ENCODE peak calls at places on chromosomes 1 and 21, in eight cellular contexts. B is choroid plexus epithelial cell, X is fibroblast of the aortic adventitia, K is HFFc6, C is pancreas, U is right lobe of liver, Y is progenitor cell of endocrine pancreas, O is fibroblast of mammary gland. W is an unnamed sample.
A peak's percentile ranks its signal among the peaks of the same experiment; 100 is the strongest.

GRCh38 chr1:147843486-147843885 is 59.1 kb upstream of the GJA8 start:
- DNase-seq in B (no peak), X (no peak), K (no peak), C (no peak), U (no peak), Y (no peak), O (no peak), W (no peak)

GRCh38 chr1:117077267-117077666 is 17.1 kb downstream of the TTF2 start:
- DNase-seq in B (peak; percentile 91), X (peak; percentile 89), K (peak; percentile 94), C (no peak), U (no peak), Y (no peak), O (peak; percentile 94), W (no peak)

GRCh38 chr1:96002969-96003964 is 718.3 kb upstream of the PTBP2 start:
- DNase-seq in B (no peak), X (no peak), K (no peak), C (no peak), U (no peak), Y (no peak), O (no peak), W (no peak)

GRCh38 chr1:63928197-63929105 is 154.6 kb downstream of the ROR1 start:
- DNase-seq in B (no peak), X (no peak), K (no peak), C (peak; percentile 52), U (no peak), Y (no peak), O (peak; percentile 22), W (no peak)

GRCh38 chr1:38805036-38805435 is 54.5 kb downstream of the RRAGC start:
- DNase-seq in B (no peak), X (no peak), K (no peak), C (no peak), U (no peak), Y (no peak), O (no peak), W (no peak)

GRCh38 chr21:45055861-45056260 is 18.5 kb upstream of the ADARB1 start:
- DNase-seq in B (no peak), X (no peak), K (no peak), C (no peak), U (no peak), Y (no peak), O (peak; percentile 33), W (no peak)

GRCh38 chr1:105260018-105260417 is 1510.3 kb downstream of the AMY1C start:
- DNase-seq in B (no peak), X (no peak), K (no peak), C (no peak), U (no peak), Y (no peak), O (no peak), W (no peak)

GRCh38 chr1:60345621-60346020 is 272.1 kb upstream of the C1orf87 start:
- DNase-seq in B (peak; percentile 63), X (peak; percentile 12), K (no peak), C (no peak), U (no peak), Y (no peak), O (peak; percentile 60), W (no peak)

GRCh38 chr1:159934136-159935039 is 9.1 kb upstream of the TAGLN2 start:
- DNase-seq in B (no peak), X (no peak), K (no peak), C (no peak), U (no peak), Y (no peak), O (no peak), W (no peak)

GRCh38 chr1:203273869-203274602 is 31.3 kb upstream of the BTG2 start:
- DNase-seq in B (no peak), X (no peak), K (no peak), C (peak; percentile 27), U (peak; percentile 66), Y (no peak), O (no peak), W (no peak)

GRCh38 chr1:102941364-102941947 is 166.9 kb downstream of the COL11A1 start:
- DNase-seq in B (peak; percentile 29), X (no peak), K (peak; percentile 10), C (no peak), U (no peak), Y (no peak), O (no peak), W (no peak)

GRCh38 chr1:1758692-1759455 is 19.4 kb downstream of the NADK start:
- DNase-seq in B (no peak), X (no peak), K (no peak), C (peak; percentile 90), U (peak; percentile 95), Y (no peak), O (peak; percentile 34), W (no peak)

GRCh38 chr21:41596241-41596925 is 88.4 kb upstream of the TMPRSS2 start:
- DNase-seq in B (no peak), X (no peak), K (no peak), C (no peak), U (no peak), Y (no peak), O (no peak), W (no peak)

GRCh38 chr1:183609313-183609712 is 19.1 kb upstream of the NCF2 start:
- DNase-seq in B (peak; percentile 75), X (peak; percentile 90), K (peak; percentile 88), C (no peak), U (no peak), Y (no peak), O (peak; percentile 84), W (peak; percentile 66)

GRCh38 chr21:38261851-38262250 is 5.1 kb downstream of the KCNJ15 start:
- DNase-seq in B (peak; percentile 22), X (peak; percentile 65), K (no peak), C (no peak), U (no peak), Y (no peak), O (peak; percentile 79), W (no peak)

GRCh38 chr1:1199141-1199960 is 7.0 kb downstream of the TNFRSF18 start:
- DNase-seq in B (no peak), X (no peak), K (no peak), C (no peak), U (peak; percentile 16), Y (no peak), O (no peak), W (no peak)

GRCh38 chr21:17989780-17990179 is 170.6 kb upstream of the C21orf91 start:
- DNase-seq in B (no peak), X (no peak), K (no peak), C (no peak), U (no peak), Y (no peak), O (no peak), W (no peak)

GRCh38 chr1:18955442-18956188 is 861 bp downstream of the IFFO2 start:
- DNase-seq in B (peak; percentile 69), X (no peak), K (no peak), C (peak; percentile 63), U (peak; percentile 57), Y (peak; percentile 53), O (peak; percentile 26), W (no peak)

GRCh38 chr1:228004331-228004871 is 2.4 kb upstream of the WNT3A start:
- DNase-seq in B (peak; percentile 19), X (no peak), K (no peak), C (no peak), U (no peak), Y (no peak), O (peak; percentile 22), W (no peak)

GRCh38 chr1:235557495-235557894 is 53.2 kb upstream of the B3GALNT2 start:
- DNase-seq in B (no peak), X (no peak), K (no peak), C (no peak), U (no peak), Y (no peak), O (no peak), W (no peak)
- TF ChIP-seq CTCF in B (peak; percentile 10), X (no peak), K (peak; percentile 47), C (no peak), U (no peak), Y (peak; percentile 27), O (peak; percentile 3), W (no peak)

DNA sequence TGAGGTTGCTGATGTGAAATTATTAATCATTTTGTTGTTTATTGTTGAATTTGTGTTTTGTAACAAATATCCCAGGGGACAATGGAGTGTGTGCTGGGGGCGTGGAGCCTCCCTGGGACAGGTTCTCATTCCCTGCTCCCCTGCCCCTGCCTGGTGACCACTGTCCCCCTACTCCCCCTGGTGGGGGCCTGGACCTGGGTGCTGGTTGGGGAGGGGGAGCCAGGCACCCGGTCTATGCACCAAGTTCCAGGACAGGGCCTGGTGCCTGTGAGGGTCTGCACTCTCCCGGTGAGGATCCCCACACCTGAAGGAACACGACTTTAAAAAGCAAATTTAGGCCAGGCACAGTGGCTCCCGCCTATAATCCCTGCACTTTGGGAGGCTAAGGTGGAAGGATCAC is 42.4 kb downstream of the CHD5 start:
- DNase-seq in B (no peak), X (no peak), K (no peak), C (no peak), U (no peak), Y (no peak), O (no peak), W (no peak)
- TF ChIP-seq CTCF in B (no peak), X (no peak), K (peak; percentile 27), C (no peak), U (no peak), Y (no peak), O (no peak), W (no peak)

GRCh38 chr1:12278998-12279397 is 49.2 kb downstream of the VPS13D start:
- DNase-seq in B (no peak), X (no peak), K (no peak), C (no peak), U (no peak), Y (no peak), O (no peak), W (no peak)

GRCh38 chr1:12272770-12273169 is 42.9 kb downstream of the VPS13D start:
- DNase-seq in B (no peak), X (no peak), K (no peak), C (no peak), U (no peak), Y (no peak), O (no peak), W (no peak)

GRCh38 chr1:12275370-12275769 is 45.5 kb downstream of the VPS13D start:
- DNase-seq in B (peak; percentile 56), X (peak; percentile 30), K (no peak), C (peak; percentile 28), U (peak; percentile 47), Y (peak; percentile 21), O (peak; percentile 28), W (no peak)

GRCh38 chr1:12279728-12280469 is 50.1 kb downstream of the VPS13D start:
- DNase-seq in B (no peak), X (no peak), K (no peak), C (no peak), U (no peak), Y (no peak), O (no peak), W (no peak)

GRCh38 chr1:12276225-12276624 is 46.4 kb downstream of the VPS13D start:
- DNase-seq in B (peak; percentile 85), X (peak; percentile 73), K (no peak), C (peak; percentile 15), U (no peak), Y (no peak), O (peak; percentile 59), W (peak; percentile 10)
- TF ChIP-seq CTCF in B (peak; percentile 84), X (peak; percentile 76), K (peak; percentile 57), C (no peak), U (peak; percentile 35), Y (peak; percentile 59), O (peak; percentile 63), W (peak; percentile 51)

GRCh38 chr1:81023187-81023724 is 777.5 kb upstream of the ADGRL2 start:
- DNase-seq in B (no peak), X (no peak), K (no peak), C (no peak), U (no peak), Y (no peak), O (no peak), W (no peak)

GRCh38 chr1:81020506-81020905 is 780.2 kb upstream of the ADGRL2 start:
- DNase-seq in B (no peak), X (no peak), K (no peak), C (no peak), U (no peak), Y (no peak), O (no peak), W (no peak)

GRCh38 chr1:81021134-81021533 is 779.6 kb upstream of the ADGRL2 start:
- DNase-seq in B (peak; percentile 38), X (peak; percentile 36), K (peak; percentile 8), C (no peak), U (no peak), Y (no peak), O (no peak), W (no peak)
- TF ChIP-seq CTCF in B (peak; percentile 49), X (peak; percentile 54), K (peak; percentile 62), C (no peak), U (no peak), Y (no peak), O (no peak), W (peak; percentile 44)

W was measured in AG09319.